ENCODE peak calls at places on chromosomes 12 and 14, in four cellular contexts. One of them, this sample, is unnamed.
A peak's percentile ranks its signal among the peaks of the same experiment; 100 is the strongest.

GRCh38 chr14:31556191-31556590 is 5.0 kb upstream of the NUBPL start:
- DNase-seq in H1: no peak
- DNase-seq in mesendoderm: peak; percentile 42
- DNase-seq in IMR-90: no peak
- DNase-seq in this sample: no peak

GRCh38 chr12:113683566-113683965 is 211.9 kb upstream of the LHX5 start:
- DNase-seq in mesendoderm: no peak
- DNase-seq in IMR-90: no peak
- DNase-seq in H1: no peak
- DNase-seq in this sample: no peak

GRCh38 chr12:87827638-87828264 is 201.4 kb downstream of the C12orf50 start:
- DNase-seq in mesendoderm: peak; percentile 44
- DNase-seq in H1: no peak
- DNase-seq in IMR-90: peak; percentile 86
- DNase-seq in this sample: no peak

GRCh38 chr14:36988989-36989388 is 183.4 kb downstream of the SLC25A21 start:
- DNase-seq in IMR-90: no peak
- DNase-seq in H1: no peak
- DNase-seq in mesendoderm: no peak
- DNase-seq in this sample: no peak

GRCh38 chr12:62210422-62210821 is 49.8 kb upstream of the USP15 start:
- DNase-seq in H1: no peak
- DNase-seq in mesendoderm: peak; percentile 35
- DNase-seq in IMR-90: peak; percentile 52
- DNase-seq in this sample: peak; percentile 37

GRCh38 chr12:111439657-111440151 is 34.0 kb downstream of the SH2B3 start:
- DNase-seq in mesendoderm: no peak
- DNase-seq in IMR-90: no peak
- DNase-seq in H1: no peak
- DNase-seq in this sample: peak; percentile 26

GRCh38 chr12:91885851-91886250 is 259.8 kb downstream of the BTG1 start:
- DNase-seq in H1: no peak
- DNase-seq in mesendoderm: peak; percentile 14
- DNase-seq in IMR-90: no peak
- DNase-seq in this sample: no peak

GRCh38 chr12:132146772-132147422 is 2.6 kb downstream of the NOC4L start:
- DNase-seq in mesendoderm: no peak
- DNase-seq in H1: no peak
- DNase-seq in IMR-90: no peak
- DNase-seq in this sample: no peak

GRCh38 chr12:116694653-116695463 is 43.0 kb downstream of the SPRING1 start:
- DNase-seq in H1: no peak
- DNase-seq in mesendoderm: no peak
- DNase-seq in IMR-90: no peak
- DNase-seq in this sample: no peak

GRCh38 chr12:76449993-76450392 is 101.8 kb upstream of the BBS10 start:
- DNase-seq in mesendoderm: no peak
- DNase-seq in H1: no peak
- DNase-seq in IMR-90: no peak
- DNase-seq in this sample: no peak

GRCh38 chr14:96165493-96166474 is 38.9 kb upstream of the BDKRB2 start:
- DNase-seq in H1: no peak
- DNase-seq in mesendoderm: no peak
- DNase-seq in IMR-90: no peak
- DNase-seq in this sample: peak; percentile 22

GRCh38 chr14:102262894-102263462 is 42.0 kb downstream of the MOK start:
- DNase-seq in H1: peak; percentile 50
- DNase-seq in mesendoderm: peak; percentile 53
- DNase-seq in IMR-90: peak; percentile 60
- DNase-seq in this sample: peak; percentile 53

GRCh38 chr12:76029982-76030377 is 1.6 kb downstream of the PHLDA1 start:
- DNase-seq in mesendoderm: peak; percentile 63
- DNase-seq in H1: no peak
- DNase-seq in IMR-90: peak; percentile 49
- DNase-seq in this sample: no peak

GRCh38 chr12:54479421-54479820 is 6.0 kb upstream of the GTSF1 start:
- DNase-seq in mesendoderm: no peak
- DNase-seq in H1: no peak
- DNase-seq in IMR-90: peak; percentile 69
- DNase-seq in this sample: no peak

GRCh38 chr12:117714203-117714602 is 254.6 kb downstream of the KSR2 start:
- DNase-seq in H1: no peak
- DNase-seq in mesendoderm: peak; percentile 5
- DNase-seq in IMR-90: no peak
- DNase-seq in this sample: no peak

GRCh38 chr14:70858641-70859040 is 48.6 kb upstream of the PCNX1 start:
- DNase-seq in IMR-90: no peak
- DNase-seq in mesendoderm: no peak
- DNase-seq in H1: no peak
- DNase-seq in this sample: no peak

GRCh38 chr12:19140381-19141236 is 11.1 kb downstream of the PLEKHA5 start:
- DNase-seq in H1: no peak
- DNase-seq in IMR-90: no peak
- DNase-seq in mesendoderm: no peak
- DNase-seq in this sample: no peak

GRCh38 chr12:69161835-69162234 is 77.5 kb upstream of the CPSF6 start:
- DNase-seq in IMR-90: no peak
- DNase-seq in mesendoderm: no peak
- DNase-seq in H1: no peak
- DNase-seq in this sample: no peak

GRCh38 chr14:22397338-22397737 is 191.7 kb downstream of the DAD1 start:
- DNase-seq in H1: no peak
- DNase-seq in mesendoderm: no peak
- DNase-seq in IMR-90: no peak
- DNase-seq in this sample: no peak

GRCh38 chr14:33612184-33612479 is 338.7 kb downstream of the EGLN3 start:
- DNase-seq in mesendoderm: no peak
- DNase-seq in H1: no peak
- DNase-seq in IMR-90: no peak
- DNase-seq in this sample: no peak

GRCh38 chr14:46902837-46903236 is 251.3 kb upstream of the RPL10L start:
- DNase-seq in mesendoderm: peak; percentile 23
- DNase-seq in H1: no peak
- DNase-seq in IMR-90: no peak
- DNase-seq in this sample: no peak

GRCh38 chr12:109533487-109533740 is 39.9 kb downstream of the MMAB start:
- DNase-seq in H1: no peak
- DNase-seq in IMR-90: no peak
- DNase-seq in mesendoderm: no peak
- DNase-seq in this sample: no peak

GRCh38 chr14:102867826-102868580 is 54.5 kb upstream of the AMN start:
- DNase-seq in mesendoderm: no peak
- DNase-seq in IMR-90: no peak
- DNase-seq in H1: no peak
- DNase-seq in this sample: no peak

GRCh38 chr12:56377310-56377988 is 14.8 kb upstream of the APOF start:
- DNase-seq in IMR-90: peak; percentile 62
- DNase-seq in mesendoderm: peak; percentile 74
- DNase-seq in H1: no peak
- DNase-seq in this sample: peak; percentile 56

GRCh38 chr12:96233941-96234461 is 39.8 kb downstream of the ELK3 start:
- DNase-seq in mesendoderm: no peak
- DNase-seq in H1: no peak
- DNase-seq in IMR-90: peak; percentile 95
- DNase-seq in this sample: no peak

GRCh38 chr12:112836736-112837628 is 45.4 kb downstream of the RPH3A start:
- DNase-seq in mesendoderm: peak; percentile 76
- DNase-seq in IMR-90: no peak
- DNase-seq in H1: no peak
- DNase-seq in this sample: no peak

GRCh38 chr14:103023881-103024473 is 33.4 kb downstream of the CDC42BPB start:
- DNase-seq in mesendoderm: peak; percentile 25
- DNase-seq in H1: no peak
- DNase-seq in IMR-90: peak; percentile 91
- DNase-seq in this sample: no peak

GRCh38 chr12:102298022-102298421 is 100.4 kb upstream of the PMCH start:
- DNase-seq in H1: no peak
- DNase-seq in mesendoderm: no peak
- DNase-seq in IMR-90: peak; percentile 69
- DNase-seq in this sample: no peak

GRCh38 chr14:36238666-36239363 is 62.3 kb upstream of the PTCSC3 start:
- DNase-seq in IMR-90: peak; percentile 70
- DNase-seq in H1: no peak
- DNase-seq in mesendoderm: no peak
- DNase-seq in this sample: no peak

GRCh38 chr12:87152841-87153528 is 876.2 kb downstream of the C12orf50 start:
- DNase-seq in H1: no peak
- DNase-seq in IMR-90: no peak
- DNase-seq in mesendoderm: peak; percentile 15
- DNase-seq in this sample: no peak

GRCh38 chr12:92421701-92422100 is 276.1 kb upstream of the BTG1 start:
- DNase-seq in mesendoderm: no peak
- DNase-seq in H1: no peak
- DNase-seq in IMR-90: peak; percentile 71
- DNase-seq in this sample: no peak

GRCh38 chr14:64501326-64502171 is 2.1 kb downstream of the ZBTB25 start:
- DNase-seq in mesendoderm: peak; percentile 67
- DNase-seq in H1: no peak
- DNase-seq in IMR-90: peak; percentile 38
- DNase-seq in this sample: no peak

GRCh38 chr12:86264451-86265328 is 8.5 kb upstream of the MGAT4C start:
- DNase-seq in H1: peak; percentile 69
- DNase-seq in mesendoderm: peak; percentile 36
- DNase-seq in IMR-90: no peak
- DNase-seq in this sample: peak; percentile 95

GRCh38 chr14:60618200-60618599 is 31.1 kb downstream of the SIX1 start:
- DNase-seq in IMR-90: no peak
- DNase-seq in H1: no peak
- DNase-seq in mesendoderm: no peak
- DNase-seq in this sample: no peak

GRCh38 chr12:116697305-116698130 is 40.4 kb downstream of the SPRING1 start:
- DNase-seq in mesendoderm: peak; percentile 90
- DNase-seq in IMR-90: no peak
- DNase-seq in H1: no peak
- DNase-seq in this sample: peak; percentile 82

GRCh38 chr12:82803201-82803600 is 116.5 kb downstream of the TMTC2 start:
- DNase-seq in mesendoderm: peak; percentile 93
- DNase-seq in H1: no peak
- DNase-seq in IMR-90: no peak
- DNase-seq in this sample: no peak

GRCh38 chr12:85016423-85016822 is 19.7 kb downstream of the TSPAN19 start:
- DNase-seq in H1: no peak
- DNase-seq in IMR-90: peak; percentile 96
- DNase-seq in mesendoderm: peak; percentile 8
- DNase-seq in this sample: no peak

GRCh38 chr14:24298892-24299254 is 707 bp downstream of the DHRS1 start:
- DNase-seq in IMR-90: peak; percentile 77
- DNase-seq in H1: no peak
- DNase-seq in mesendoderm: peak; percentile 59
- DNase-seq in this sample: peak; percentile 38

GRCh38 chr12:123671876-123672275 is 963 bp downstream of the TCTN2 start:
- DNase-seq in IMR-90: peak; percentile 71
- DNase-seq in mesendoderm: no peak
- DNase-seq in H1: no peak
- DNase-seq in this sample: no peak

DNA sequence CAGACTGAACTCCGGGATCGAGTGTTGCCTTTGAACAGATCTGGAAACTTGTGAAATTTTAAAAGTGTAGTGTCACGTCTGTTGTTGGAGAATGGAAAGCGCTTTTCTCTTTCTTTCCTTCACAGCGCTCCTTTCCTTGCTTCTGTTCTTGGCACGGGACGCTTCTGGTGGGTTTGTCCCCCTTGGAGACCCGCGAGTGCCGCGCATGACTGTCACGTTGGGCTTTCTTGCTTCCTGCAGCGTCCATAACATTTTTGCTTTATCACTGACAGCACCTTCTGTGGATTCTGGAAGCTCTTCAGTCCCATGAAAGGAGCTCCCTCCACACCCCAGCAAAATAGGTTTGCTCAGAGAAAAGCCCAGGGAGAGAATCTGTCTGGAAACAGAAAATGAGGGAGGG is 193.0 kb upstream of the TMEM132C start:
- DNase-seq in H1: no peak
- DNase-seq in mesendoderm: no peak
- DNase-seq in IMR-90: no peak
- DNase-seq in this sample: peak; percentile 13
- H3K56ac ChIP-seq in H1: no peak overlapping the region
- H3K56ac ChIP-seq in mesendoderm: no peak overlapping the region
- H3K56ac ChIP-seq in IMR-90: no peak overlapping the region
- H3K56ac ChIP-seq in this sample: no peak overlapping the region

GRCh38 chr12:23006413-23006812 is 381.4 kb downstream of the ETNK1 start:
- DNase-seq in mesendoderm: no peak
- DNase-seq in IMR-90: no peak
- DNase-seq in H1: no peak
- DNase-seq in this sample: no peak
- H3K9ac ChIP-seq in mesendoderm: no peak overlapping the region
- H3K9ac ChIP-seq in IMR-90: no peak overlapping the region
- H3K9ac ChIP-seq in H1: no peak overlapping the region
- H3K9ac ChIP-seq in this sample: no peak overlapping the region

GRCh38 chr12:124837958-124838803 is 25.5 kb downstream of the SCARB1 start:
- DNase-seq in mesendoderm: peak; percentile 56
- DNase-seq in H1: no peak
- DNase-seq in IMR-90: peak; percentile 98
- DNase-seq in this sample: no peak

GRCh38 chr12:124834822-124835221 is 28.8 kb downstream of the SCARB1 start:
- DNase-seq in IMR-90: no peak
- DNase-seq in H1: no peak
- DNase-seq in mesendoderm: no peak
- DNase-seq in this sample: no peak

GRCh38 chr12:124837249-124837897 is 26.3 kb downstream of the SCARB1 start:
- DNase-seq in mesendoderm: no peak
- DNase-seq in H1: no peak
- DNase-seq in IMR-90: no peak
- DNase-seq in this sample: no peak

GRCh38 chr12:124835652-124836410 is 27.8 kb downstream of the SCARB1 start:
- DNase-seq in mesendoderm: no peak
- DNase-seq in IMR-90: no peak
- DNase-seq in H1: no peak
- DNase-seq in this sample: no peak

GRCh38 chr12:124836759-124837158 is 26.9 kb downstream of the SCARB1 start:
- DNase-seq in mesendoderm: no peak
- DNase-seq in H1: no peak
- DNase-seq in IMR-90: no peak
- DNase-seq in this sample: no peak
- H3K4me1 ChIP-seq in mesendoderm: peaks cover 12% of the 10 kb centered on the region
- H3K4me1 ChIP-seq in H1: peaks cover 16% of the 10 kb centered on the region
- H3K4me1 ChIP-seq in IMR-90: peaks cover 5% of the 10 kb centered on the region
- H3K4me1 ChIP-seq in this sample: peaks cover 5% of the 10 kb centered on the region

DNA sequence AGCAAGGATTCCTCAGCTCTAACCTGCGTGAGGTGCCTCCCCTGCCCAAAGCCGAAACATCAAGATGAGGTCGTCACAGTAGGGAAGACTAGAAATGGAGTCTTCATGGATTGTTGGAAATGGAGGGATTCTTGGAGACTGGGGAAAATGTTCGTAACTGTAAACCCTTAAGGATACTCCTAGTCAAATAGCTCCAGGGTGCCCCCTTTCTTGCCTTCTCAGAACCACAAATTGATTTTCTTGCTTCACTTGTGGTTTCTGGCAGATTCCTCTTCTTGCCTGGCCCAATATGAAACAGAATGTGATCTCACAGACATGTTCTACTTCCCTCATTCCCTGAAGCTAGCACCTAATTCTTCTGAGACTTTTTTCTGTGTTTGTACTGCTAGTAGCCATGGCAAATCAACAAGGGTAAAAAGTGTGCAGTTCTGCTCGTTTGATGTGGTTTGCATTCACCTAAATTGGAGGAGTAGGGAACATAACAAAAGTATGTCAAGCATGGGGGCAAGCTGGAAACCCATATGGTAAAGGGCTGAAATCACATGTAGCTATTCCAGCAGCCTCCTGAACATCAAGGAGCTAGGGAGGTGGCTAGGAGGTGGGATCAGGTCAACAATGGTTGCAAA is 331.9 kb downstream of the PAWR start:
- DNase-seq in IMR-90: no peak
- DNase-seq in mesendoderm: peak; percentile 27
- DNase-seq in H1: no peak
- DNase-seq in this sample: no peak
- H3K56ac ChIP-seq in IMR-90: no peak overlapping the region
- H3K56ac ChIP-seq in mesendoderm: no peak overlapping the region
- H3K56ac ChIP-seq in H1: no peak overlapping the region
- H3K56ac ChIP-seq in this sample: no peak overlapping the region

This sample was measured in H9.